ENCODE peak calls at places on chromosomes 5 and 9, in nine cellular contexts. One of them, this sample, is unnamed.

GRCh38 chr5:177446184-177447065 is at the start of gene PRR7:
- DNase-seq in PC-9: peak
- DNase-seq in cardiac fibroblast: peak
- DNase-seq in effector memory CD4-positive, alpha-beta T cell: peak
- DNase-seq in Kasumi-1: peak
- DNase-seq in CD4-positive, alpha-beta T cell: peak
- DNase-seq in CD8-positive, alpha-beta memory T cell: peak
- DNase-seq in M059J: peak
- DNase-seq in HEK293T: peak
- DNase-seq in this sample: peak

GRCh38 chr5:134943547-134943946 is 24.2 kb upstream of the CATSPER3 start:
- DNase-seq in PC-9: no peak
- DNase-seq in cardiac fibroblast: no peak
- DNase-seq in effector memory CD4-positive, alpha-beta T cell: no peak
- DNase-seq in Kasumi-1: no peak
- DNase-seq in CD4-positive, alpha-beta T cell: no peak
- DNase-seq in CD8-positive, alpha-beta memory T cell: no peak
- DNase-seq in M059J: no peak
- DNase-seq in HEK293T: no peak
- DNase-seq in this sample: no peak

GRCh38 chr5:103436112-103436511 is 126.5 kb downstream of the NUDT12 start:
- DNase-seq in PC-9: no peak
- DNase-seq in cardiac fibroblast: no peak
- DNase-seq in effector memory CD4-positive, alpha-beta T cell: no peak
- DNase-seq in Kasumi-1: no peak
- DNase-seq in CD4-positive, alpha-beta T cell: no peak
- DNase-seq in CD8-positive, alpha-beta memory T cell: no peak
- DNase-seq in M059J: no peak
- DNase-seq in HEK293T: no peak
- DNase-seq in this sample: no peak

GRCh38 chr5:80503641-80504040 is 15.7 kb downstream of the FAM151B start:
- DNase-seq in PC-9: no peak
- DNase-seq in cardiac fibroblast: no peak
- DNase-seq in effector memory CD4-positive, alpha-beta T cell: no peak
- DNase-seq in Kasumi-1: peak
- DNase-seq in CD4-positive, alpha-beta T cell: no peak
- DNase-seq in CD8-positive, alpha-beta memory T cell: no peak
- DNase-seq in M059J: no peak
- DNase-seq in HEK293T: no peak
- DNase-seq in this sample: no peak

GRCh38 chr5:135615581-135616260 is 36.9 kb upstream of the CXCL14 start:
- DNase-seq in PC-9: no peak
- DNase-seq in cardiac fibroblast: no peak
- DNase-seq in effector memory CD4-positive, alpha-beta T cell: no peak
- DNase-seq in Kasumi-1: no peak
- DNase-seq in CD4-positive, alpha-beta T cell: no peak
- DNase-seq in CD8-positive, alpha-beta memory T cell: no peak
- DNase-seq in M059J: no peak
- DNase-seq in HEK293T: no peak
- DNase-seq in this sample: no peak

GRCh38 chr5:179530069-179530998 is 20.0 kb upstream of the RUFY1 start:
- DNase-seq in PC-9: no peak
- DNase-seq in cardiac fibroblast: peak
- DNase-seq in effector memory CD4-positive, alpha-beta T cell: no peak
- DNase-seq in Kasumi-1: peak
- DNase-seq in CD4-positive, alpha-beta T cell: peak
- DNase-seq in CD8-positive, alpha-beta memory T cell: peak
- DNase-seq in M059J: no peak
- DNase-seq in HEK293T: no peak
- DNase-seq in this sample: no peak

GRCh38 chr5:157026789-157027424 is 32.0 kb downstream of the HAVCR1 start:
- DNase-seq in PC-9: peak
- DNase-seq in cardiac fibroblast: no peak
- DNase-seq in effector memory CD4-positive, alpha-beta T cell: no peak
- DNase-seq in Kasumi-1: no peak
- DNase-seq in CD4-positive, alpha-beta T cell: no peak
- DNase-seq in CD8-positive, alpha-beta memory T cell: no peak
- DNase-seq in M059J: peak
- DNase-seq in HEK293T: peak
- DNase-seq in this sample: no peak

GRCh38 chr5:88879724-88880123 is 3.3 kb downstream of the MEF2C start:
- DNase-seq in PC-9: no peak
- DNase-seq in cardiac fibroblast: no peak
- DNase-seq in effector memory CD4-positive, alpha-beta T cell: no peak
- DNase-seq in Kasumi-1: no peak
- DNase-seq in CD4-positive, alpha-beta T cell: no peak
- DNase-seq in CD8-positive, alpha-beta memory T cell: no peak
- DNase-seq in M059J: no peak
- DNase-seq in HEK293T: no peak
- DNase-seq in this sample: no peak

GRCh38 chr9:37999501-38000189 is 69.4 kb downstream of the SHB start:
- DNase-seq in PC-9: no peak
- DNase-seq in cardiac fibroblast: no peak
- DNase-seq in effector memory CD4-positive, alpha-beta T cell: no peak
- DNase-seq in Kasumi-1: no peak
- DNase-seq in CD4-positive, alpha-beta T cell: no peak
- DNase-seq in CD8-positive, alpha-beta memory T cell: no peak
- DNase-seq in M059J: peak
- DNase-seq in HEK293T: no peak
- DNase-seq in this sample: no peak

GRCh38 chr5:131206772-131207171 is 36.0 kb downstream of the LYRM7 start:
- DNase-seq in PC-9: no peak
- DNase-seq in cardiac fibroblast: no peak
- DNase-seq in effector memory CD4-positive, alpha-beta T cell: no peak
- DNase-seq in Kasumi-1: no peak
- DNase-seq in CD4-positive, alpha-beta T cell: no peak
- DNase-seq in CD8-positive, alpha-beta memory T cell: no peak
- DNase-seq in M059J: no peak
- DNase-seq in HEK293T: no peak
- DNase-seq in this sample: no peak

GRCh38 chr9:109817846-109818472 is 38.0 kb downstream of the PALM2AKAP2 start:
- DNase-seq in PC-9: peak
- DNase-seq in cardiac fibroblast: peak
- DNase-seq in effector memory CD4-positive, alpha-beta T cell: no peak
- DNase-seq in Kasumi-1: peak
- DNase-seq in CD4-positive, alpha-beta T cell: no peak
- DNase-seq in CD8-positive, alpha-beta memory T cell: no peak
- DNase-seq in M059J: peak
- DNase-seq in HEK293T: peak
- DNase-seq in this sample: peak

GRCh38 chr5:74185599-74185998 is 454.9 kb downstream of the ENC1 start:
- DNase-seq in PC-9: no peak
- DNase-seq in cardiac fibroblast: no peak
- DNase-seq in effector memory CD4-positive, alpha-beta T cell: no peak
- DNase-seq in Kasumi-1: no peak
- DNase-seq in CD4-positive, alpha-beta T cell: no peak
- DNase-seq in CD8-positive, alpha-beta memory T cell: no peak
- DNase-seq in M059J: peak
- DNase-seq in HEK293T: no peak
- DNase-seq in this sample: no peak

GRCh38 chr5:137738947-137739346 is 3.1 kb upstream of the KLHL3 start:
- DNase-seq in PC-9: no peak
- DNase-seq in cardiac fibroblast: no peak
- DNase-seq in effector memory CD4-positive, alpha-beta T cell: no peak
- DNase-seq in Kasumi-1: no peak
- DNase-seq in CD4-positive, alpha-beta T cell: no peak
- DNase-seq in CD8-positive, alpha-beta memory T cell: no peak
- DNase-seq in M059J: peak
- DNase-seq in HEK293T: no peak
- DNase-seq in this sample: no peak